ENCODE peak calls at places on chromosome 17, in nine cellular contexts. V is astrocyte of the spinal cord, C is IMR-90, L is mucosa of descending colon, I is AG04450, O is OCI-LY7, J is stomach, H is tibial artery, A is ascending aorta. W is an unnamed sample.

GRCh38 chr17:50935201-50936124 is 69.3 kb upstream of the TOB1 start:
- DNase-seq in V (no peak), C (no peak), L (no peak), I (no peak), O (no peak), J (peak), H (peak), A (peak), W (no peak)

GRCh38 chr17:2238432-2239169 is 65.0 kb downstream of the SMG6 start:
- DNase-seq in V (no peak), C (no peak), L (no peak), I (no peak), O (peak), J (no peak), H (no peak), A (no peak), W (no peak)

GRCh38 chr17:46984892-46985291 is 5.8 kb upstream of the RPRML start:
- DNase-seq in V (no peak), C (no peak), L (no peak), I (no peak), O (no peak), J (peak), H (no peak), A (no peak), W (no peak)

GRCh38 chr17:31780436-31780835 is 78.6 kb downstream of the COPRS start:
- DNase-seq in V (no peak), C (no peak), L (no peak), I (no peak), O (no peak), J (no peak), H (no peak), A (no peak), W (no peak)

GRCh38 chr17:48831549-48831883 is 681 bp downstream of the CALCOCO2 start:
- DNase-seq in V (no peak), C (no peak), L (no peak), I (no peak), O (no peak), J (no peak), H (no peak), A (no peak), W (no peak)

GRCh38 chr17:83191388-83192160 is 112.2 kb downstream of the METRNL start:
- DNase-seq in V (no peak), C (no peak), L (peak), I (no peak), O (no peak), J (no peak), H (peak), A (peak), W (no peak)

GRCh38 chr17:1999557-2000251 is 25.4 kb downstream of the RTN4RL1 start:
- DNase-seq in V (no peak), C (peak), L (peak), I (no peak), O (no peak), J (peak), H (peak), A (no peak), W (no peak)

GRCh38 chr17:37828313-37829124 is 83.7 kb upstream of the HNF1B start:
- DNase-seq in V (no peak), C (peak), L (no peak), I (no peak), O (no peak), J (no peak), H (no peak), A (no peak), W (no peak)

GRCh38 chr17:53749178-53749577 is 73.5 kb upstream of the KIF2B start:
- DNase-seq in V (peak), C (no peak), L (no peak), I (no peak), O (no peak), J (no peak), H (no peak), A (no peak), W (no peak)

GRCh38 chr17:28662527-28662829 is 473 bp downstream of the SUPT6H start:
- DNase-seq in V (no peak), C (no peak), L (no peak), I (no peak), O (no peak), J (no peak), H (no peak), A (no peak), W (no peak)

GRCh38 chr17:68417317-68417716 is 40.0 kb downstream of the WIPI1 start:
- DNase-seq in V (no peak), C (no peak), L (no peak), I (no peak), O (no peak), J (no peak), H (no peak), A (no peak), W (no peak)

GRCh38 chr17:71632328-71632727 is 488.5 kb upstream of the SOX9 start:
- DNase-seq in V (peak), C (peak), L (no peak), I (no peak), O (no peak), J (no peak), H (no peak), A (no peak), W (no peak)

GRCh38 chr17:14432058-14432457 is 131.2 kb downstream of the HS3ST3B1 start:
- DNase-seq in V (no peak), C (no peak), L (no peak), I (no peak), O (no peak), J (no peak), H (no peak), A (no peak), W (no peak)

GRCh38 chr17:82687375-82687861 is 11.1 kb downstream of the RAB40B start:
- DNase-seq in V (no peak), C (peak), L (peak), I (no peak), O (no peak), J (peak), H (no peak), A (no peak), W (no peak)

GRCh38 chr17:49548506-49549310 is 27.0 kb upstream of the NXPH3 start:
- DNase-seq in V (peak), C (peak), L (no peak), I (no peak), O (no peak), J (peak), H (no peak), A (no peak), W (no peak)

GRCh38 chr17:13869301-13869700 is 200.0 kb upstream of the COX10 start:
- DNase-seq in V (peak), C (peak), L (no peak), I (no peak), O (no peak), J (no peak), H (no peak), A (no peak), W (no peak)

GRCh38 chr17:7018331-7018964 is 4.4 kb upstream of the BCL6B start:
- DNase-seq in V (no peak), C (no peak), L (peak), I (no peak), O (no peak), J (no peak), H (peak), A (no peak), W (no peak)

GRCh38 chr17:47703191-47703591 is 9.2 kb downstream of the TBKBP1 start:
- DNase-seq in V (no peak), C (no peak), L (peak), I (no peak), O (peak), J (no peak), H (no peak), A (no peak), W (no peak)

GRCh38 chr17:29176500-29177351 is 3.5 kb downstream of the MYO18A start:
- DNase-seq in V (peak), C (peak), L (peak), I (no peak), O (peak), J (peak), H (no peak), A (no peak), W (no peak)

GRCh38 chr17:60525347-60525623 is 757 bp downstream of the APPBP2 start:
- DNase-seq in V (peak), C (peak), L (no peak), I (no peak), O (no peak), J (no peak), H (no peak), A (no peak), W (no peak)

GRCh38 chr17:82948957-82949356 is 109.1 kb upstream of the ZNF750 start:
- DNase-seq in V (no peak), C (no peak), L (no peak), I (no peak), O (no peak), J (no peak), H (peak), A (no peak), W (no peak)

GRCh38 chr17:42438600-42439567 is 15.8 kb upstream of the CAVIN1 start:
- DNase-seq in V (no peak), C (no peak), L (no peak), I (no peak), O (peak), J (peak), H (no peak), A (no peak), W (no peak)

GRCh38 chr17:44345497-44346026 is 460 bp downstream of the GRN start:
- DNase-seq in V (peak), C (peak), L (peak), I (no peak), O (peak), J (peak), H (no peak), A (no peak), W (no peak)

GRCh38 chr17:36823850-36824677 is 113.2 kb upstream of the LHX1 start:
- DNase-seq in V (no peak), C (no peak), L (no peak), I (no peak), O (no peak), J (no peak), H (no peak), A (no peak), W (no peak)

GRCh38 chr17:83086907-83087787 is 7.7 kb downstream of the METRNL start:
- DNase-seq in V (no peak), C (no peak), L (no peak), I (no peak), O (no peak), J (no peak), H (no peak), A (no peak), W (no peak)

GRCh38 chr17:15122857-15123256 is 142.3 kb downstream of the PMP22 start:
- DNase-seq in V (no peak), C (no peak), L (no peak), I (no peak), O (no peak), J (no peak), H (no peak), A (no peak), W (no peak)

GRCh38 chr17:7495906-7496434 is 11.8 kb downstream of the POLR2A start:
- DNase-seq in V (no peak), C (no peak), L (peak), I (no peak), O (no peak), J (no peak), H (no peak), A (no peak), W (no peak)

GRCh38 chr17:60825351-60825750 is 147.7 kb downstream of the BCAS3 start:
- DNase-seq in V (no peak), C (no peak), L (no peak), I (no peak), O (no peak), J (no peak), H (no peak), A (no peak), W (no peak)

GRCh38 chr17:6485646-6486412 is 41.6 kb downstream of the PIMREG start:
- DNase-seq in V (no peak), C (no peak), L (peak), I (no peak), O (peak), J (no peak), H (no peak), A (no peak), W (no peak)

GRCh38 chr17:72771734-72772133 is 320.8 kb downstream of the SLC39A11 start:
- DNase-seq in V (no peak), C (no peak), L (no peak), I (no peak), O (peak), J (no peak), H (no peak), A (no peak), W (no peak)

GRCh38 chr17:57589151-57590034 is 155.7 kb downstream of the CCDC182 start:
- DNase-seq in V (no peak), C (no peak), L (no peak), I (no peak), O (no peak), J (no peak), H (no peak), A (no peak), W (no peak)

GRCh38 chr17:17570207-17570797 is 21.2 kb downstream of the PEMT start:
- DNase-seq in V (peak), C (peak), L (no peak), I (no peak), O (no peak), J (peak), H (no peak), A (no peak), W (no peak)

GRCh38 chr17:511001-511690 is 158.5 kb upstream of the RPH3AL start:
- DNase-seq in V (peak), C (peak), L (no peak), I (peak), O (no peak), J (no peak), H (no peak), A (no peak), W (no peak)

GRCh38 chr17:76517638-76518038 is 16.4 kb upstream of the RHBDF2 start:
- DNase-seq in V (no peak), C (no peak), L (no peak), I (no peak), O (no peak), J (no peak), H (no peak), A (no peak), W (no peak)
- TF ChIP-seq CTCF in V (no peak), C (no peak), L (no peak), I (no peak), O (no peak), J (no peak), H (no peak), A (no peak), W (no peak)

GRCh38 chr17:78641243-78641642 is 64.0 kb upstream of the DNAH17 start:
- DNase-seq in V (no peak), C (no peak), L (no peak), I (no peak), O (no peak), J (no peak), H (no peak), A (no peak), W (no peak)

GRCh38 chr17:78641666-78642065 is 64.5 kb upstream of the DNAH17 start:
- DNase-seq in V (no peak), C (no peak), L (no peak), I (no peak), O (no peak), J (no peak), H (no peak), A (no peak), W (no peak)

GRCh38 chr17:78644259-78644658 is 67.1 kb upstream of the DNAH17 start:
- DNase-seq in V (no peak), C (no peak), L (no peak), I (no peak), O (no peak), J (no peak), H (no peak), A (no peak), W (no peak)

GRCh38 chr17:78643326-78643725 is 66.1 kb upstream of the DNAH17 start:
- DNase-seq in V (no peak), C (no peak), L (no peak), I (no peak), O (no peak), J (no peak), H (no peak), A (no peak), W (no peak)

DNA sequence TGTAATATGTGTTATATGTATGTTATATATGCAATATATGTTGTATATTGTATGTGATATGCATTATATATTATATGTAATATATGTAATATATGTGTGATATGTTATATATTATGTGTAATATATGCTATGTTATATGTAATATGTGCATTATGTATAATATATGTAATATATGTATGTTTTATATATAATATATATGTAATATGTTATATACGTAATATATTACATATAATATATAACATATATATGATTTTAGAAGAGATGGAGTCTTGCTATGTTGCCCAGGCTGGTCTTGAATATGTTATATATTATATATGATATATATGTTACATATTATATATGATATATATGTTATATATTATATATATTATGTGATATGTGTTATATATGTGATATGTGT is 65.5 kb upstream of the DNAH17 start:
- DNase-seq in V (no peak), C (no peak), L (no peak), I (no peak), O (no peak), J (no peak), H (no peak), A (no peak), W (no peak)
- H3K4me3 ChIP-seq in V (no peak), C (no peak), L (no peak), I (no peak), O (no peak), J (no peak), H (no peak), A (no peak), W (no peak)

GRCh38 chr17:64343833-64344637 is 46.6 kb downstream of the PECAM1 start:
- DNase-seq in V (peak), C (peak), L (peak), I (peak), O (no peak), J (peak), H (peak), A (peak), W (peak)
- TF ChIP-seq CTCF in V (no peak), C (no peak), L (no peak), I (no peak), O (no peak), J (no peak), H (no peak), A (no peak), W (no peak)

GRCh38 chr17:80294210-80294609 is 33.6 kb downstream of the RNF213 start:
- DNase-seq in V (no peak), C (no peak), L (peak), I (no peak), O (no peak), J (no peak), H (no peak), A (peak), W (no peak)
- H3K4me3 ChIP-seq in V (no peak), C (no peak), L (no peak), I (no peak), O (no peak), J (no peak), H (no peak), A (no peak), W (no peak)

GRCh38 chr17:65027305-65027704 is 29.2 kb downstream of the GNA13 start:
- DNase-seq in V (peak), C (peak), L (no peak), I (no peak), O (no peak), J (no peak), H (no peak), A (no peak), W (peak)
- TF ChIP-seq CTCF in V (peak), C (peak), L (no peak), I (peak), O (peak), J (no peak), H (no peak), A (no peak), W (peak)

W was measured in HFF-Myc.